ENCODE peak calls at places on chromosomes 13 and 19, in six cellular contexts. A, Z, X, T, F and N are unnamed samples. For H3K9me3 and H3K4me1, the result is how much of the 10 kb centered on the place peaks cover.

GRCh38 chr19:45117167-45117594 is 24.2 kb downstream of the PPP1R37 start:
- DNase-seq in T (no peak), Z (no peak), F (no peak), A (peak), X (no peak), N (peak)

GRCh38 chr13:110404321-110404720 is 97.2 kb downstream of the COL4A2 start:
- DNase-seq in Z (no peak), X (no peak), F (no peak), A (no peak), T (no peak), N (no peak)

GRCh38 chr13:42266464-42266863 is 5.5 kb upstream of the AKAP11 start:
- DNase-seq in Z (no peak), X (no peak), F (peak), A (peak), T (no peak), N (peak)

GRCh38 chr19:46461537-46461936 is 9.8 kb downstream of the PNMA8A start:
- DNase-seq in Z (no peak), X (no peak), T (no peak), A (no peak), F (no peak), N (no peak)

GRCh38 chr13:25372275-25373081 is 704 bp downstream of the ATP8A2 start:
- DNase-seq in T (peak), X (peak), Z (peak), A (no peak), F (no peak), N (no peak)

GRCh38 chr19:56098731-56099577 is 22.1 kb downstream of the ZNF787 start:
- DNase-seq in Z (no peak), A (no peak), X (no peak), T (no peak), F (no peak), N (no peak)

GRCh38 chr19:45879055-45879454 is 6.9 kb downstream of the IRF2BP1 start:
- DNase-seq in F (no peak), A (no peak), T (no peak), Z (no peak), X (no peak), N (no peak)

GRCh38 chr19:48578891-48579290 is 26.9 kb downstream of the SULT2B1 start:
- DNase-seq in X (no peak), F (peak), A (peak), T (no peak), Z (no peak), N (peak)

GRCh38 chr13:66341038-66341437 is 889.1 kb downstream of the PCDH9 start:
- DNase-seq in F (no peak), Z (no peak), T (no peak), A (no peak), X (no peak), N (no peak)

GRCh38 chr19:2609389-2610116 is 92.9 kb downstream of the GNG7 start:
- DNase-seq in T (no peak), A (no peak), Z (no peak), X (no peak), F (no peak), N (no peak)

GRCh38 chr13:50424993-50425392 is 409.7 kb downstream of the KCNRG start:
- DNase-seq in F (no peak), A (no peak), Z (no peak), X (no peak), T (no peak), N (no peak)

GRCh38 chr19:11383706-11384048 is 437 bp downstream of the EPOR start:
- DNase-seq in F (no peak), A (no peak), T (no peak), Z (no peak), X (no peak), N (no peak)

GRCh38 chr19:44576843-44577565 is 36.4 kb upstream of the IGSF23 start:
- DNase-seq in Z (peak), X (no peak), T (no peak), F (peak), A (peak), N (peak)

GRCh38 chr19:7636317-7636690 is 606 bp upstream of the STXBP2 start:
- DNase-seq in X (no peak), Z (no peak), F (no peak), A (no peak), T (no peak), N (no peak)

GRCh38 chr19:10855879-10856522 is 7.8 kb downstream of the C19orf38 start:
- DNase-seq in F (peak), X (no peak), A (no peak), Z (peak), T (peak), N (no peak)

GRCh38 chr19:4878491-4878968 is 11.1 kb upstream of the PLIN3 start:
- DNase-seq in X (no peak), A (no peak), Z (peak), F (no peak), T (peak), N (no peak)

GRCh38 chr13:83182845-83183244 is 699.4 kb downstream of the SLITRK1 start:
- DNase-seq in F (no peak), A (no peak), T (no peak), X (no peak), Z (peak), N (no peak)

GRCh38 chr19:41362143-41362847 is 1.7 kb downstream of the B9D2 start:
- DNase-seq in Z (no peak), X (no peak), A (peak), T (no peak), F (peak), N (no peak)

GRCh38 chr13:106302011-106302410 is 233.5 kb downstream of the EFNB2 start:
- DNase-seq in F (no peak), Z (no peak), A (no peak), T (no peak), X (no peak), N (no peak)

GRCh38 chr19:1807030-1807694 is 4.9 kb downstream of the ATP8B3 start:
- DNase-seq in A (no peak), Z (no peak), F (no peak), X (no peak), T (no peak), N (no peak)

GRCh38 chr13:32669030-32669646 is 82.9 kb downstream of the PDS5B start:
- DNase-seq in F (peak), T (no peak), A (peak), X (peak), Z (no peak), N (peak)

GRCh38 chr19:46902402-46902766 is 41.6 kb downstream of the ARHGAP35 start:
- DNase-seq in X (no peak), F (peak), T (no peak), Z (no peak), A (peak), N (peak)

DNA sequence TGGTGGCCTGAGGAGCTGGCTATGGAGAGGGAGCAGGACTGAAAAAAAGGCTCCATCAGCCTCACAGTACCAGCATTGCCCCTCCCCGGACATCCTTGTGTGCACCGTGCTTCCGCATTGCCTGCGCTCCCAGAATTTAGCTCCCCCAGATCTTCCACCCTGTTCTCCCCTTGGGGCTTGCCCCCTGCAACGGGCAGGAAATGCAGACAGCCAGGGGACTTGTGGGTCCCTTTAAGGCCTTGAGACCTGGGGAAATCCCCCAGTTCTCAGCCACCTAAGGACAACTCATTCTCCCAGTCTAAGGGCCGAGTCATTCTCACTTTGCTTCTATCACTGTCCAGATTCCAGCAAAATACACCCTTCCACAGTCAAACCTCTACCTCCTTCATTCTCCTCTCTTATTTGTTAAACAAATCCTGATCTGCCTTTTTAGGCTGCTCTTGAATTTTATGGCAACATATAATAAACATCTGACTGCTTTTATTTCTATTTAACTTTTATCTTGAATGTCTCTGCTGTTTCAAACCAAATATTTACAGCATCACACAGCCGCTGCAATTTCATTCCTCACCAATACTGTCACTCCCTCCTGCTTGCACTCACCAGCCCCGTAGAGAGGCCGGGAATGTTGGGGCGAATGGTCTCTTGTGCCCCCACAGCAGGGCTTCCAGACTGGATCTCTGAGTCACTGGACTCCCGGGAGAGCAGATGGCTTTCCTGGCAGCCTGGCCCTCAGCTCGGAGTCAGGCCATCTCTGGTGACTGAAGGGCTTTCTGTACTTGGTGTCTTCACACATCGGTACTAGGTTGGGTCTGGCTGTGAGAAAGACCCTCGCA is 221.9 kb downstream of the TSHZ3 start:
- DNase-seq in Z (no peak), A (peak), F (no peak), T (no peak), X (no peak), N (peak)
- H3K9me3 ChIP-seq in Z (under half), A (under half), F (under half), T (under half), X (under half), N (under half)

GRCh38 chr19:32687681-32688080 is 3.9 kb upstream of the NUDT19 start:
- DNase-seq in T (no peak), A (no peak), Z (no peak), F (no peak), X (no peak), N (no peak)

GRCh38 chr19:32692727-32693061 is 1.1 kb downstream of the NUDT19 start:
- DNase-seq in A (no peak), X (no peak), T (no peak), Z (no peak), F (no peak), N (no peak)

GRCh38 chr19:32691952-32692726 is 518 bp downstream of the NUDT19 start:
- DNase-seq in X (peak), T (peak), Z (peak), F (peak), A (peak), N (peak)

GRCh38 chr19:32688315-32688714 is 3.3 kb upstream of the NUDT19 start:
- DNase-seq in T (no peak), Z (no peak), X (no peak), A (no peak), F (no peak), N (peak)

DNA sequence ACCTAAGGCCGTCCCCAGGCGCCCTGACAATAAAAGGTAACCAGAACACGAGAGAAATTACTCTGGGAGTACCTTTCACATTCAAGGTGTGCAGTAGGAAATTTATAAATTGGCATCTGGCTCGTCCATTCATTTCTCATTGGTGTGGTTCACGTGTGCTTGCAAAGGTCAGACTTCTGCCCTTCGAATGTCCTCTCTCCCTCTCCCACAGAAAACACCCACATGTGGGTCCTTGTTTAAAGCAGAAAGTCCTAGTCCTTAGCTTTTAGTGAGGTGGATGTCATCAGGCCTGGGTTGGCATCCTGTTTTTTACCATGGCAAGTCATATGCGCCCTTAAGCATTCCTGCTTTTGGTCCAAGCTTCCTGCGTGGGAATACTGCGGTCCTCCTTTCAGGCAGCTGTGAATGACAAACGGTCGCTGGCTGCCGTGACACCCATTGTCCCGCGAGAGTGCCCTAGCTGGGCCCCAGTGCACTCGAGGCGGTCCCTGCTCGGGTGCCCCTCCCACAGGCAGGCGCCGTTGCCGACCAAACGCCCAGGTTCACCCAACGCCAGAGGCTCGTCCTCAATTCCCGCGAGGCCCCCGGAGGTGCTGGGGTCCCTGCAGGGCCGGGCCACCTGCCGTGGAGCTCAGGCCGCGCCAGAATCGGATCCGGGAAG is at the start of gene NUDT19:
- DNase-seq in T (peak), F (peak), X (peak), Z (peak), A (peak), N (peak)
- H3K4me1 ChIP-seq in T (under half), F (under half), X (under half), Z (under half), A (under half), N (under half)

GRCh38 chr13:98171806-98172569 is 5.1 kb downstream of the RNF113B start:
- DNase-seq in Z (no peak), X (no peak), A (peak), F (no peak), T (no peak), N (peak)
- H2BK120ac ChIP-seq in Z (no peak), X (no peak), A (peak), F (peak), T (no peak), N (peak)

DNA sequence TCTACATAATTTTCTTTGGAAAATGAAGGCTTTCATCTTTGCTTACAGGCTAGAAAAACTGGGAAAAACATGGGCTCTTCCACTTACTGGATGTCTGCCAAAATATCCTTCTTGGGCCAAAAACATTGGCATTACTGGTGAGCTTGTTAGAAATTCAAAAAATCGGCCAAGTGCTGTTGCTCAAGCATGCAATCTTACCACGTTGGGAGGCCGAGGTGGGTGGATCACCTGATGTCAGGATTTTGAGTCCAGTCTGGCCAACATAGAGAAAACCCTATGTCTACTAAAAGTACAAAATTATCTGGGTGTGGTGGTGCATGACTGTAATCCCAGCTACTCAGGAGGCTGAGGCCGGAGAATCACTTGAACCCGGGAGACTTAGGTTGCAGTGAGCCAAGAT is 176.8 kb downstream of the ZNF737 start:
- DNase-seq in Z (no peak), X (no peak), A (no peak), T (no peak), F (no peak), N (no peak)
- H3K9me3 ChIP-seq in Z (under half), X (under half), A (half or more), T (under half), F (under half), N (under half)

GRCh38 chr19:14606627-14607026 is 23.7 kb downstream of the CLEC17A start:
- DNase-seq in F (no peak), T (no peak), A (no peak), Z (no peak), X (no peak), N (no peak)
- H3K4me1 ChIP-seq in F (under half), T (under half), A (under half), Z (under half), X (under half), N (under half)

GRCh38 chr13:94799330-94799729 is 87.0 kb upstream of the SOX21 start:
- DNase-seq in A (no peak), T (no peak), Z (no peak), X (no peak), F (peak), N (no peak)
- H2BK120ac ChIP-seq in A (no peak), T (no peak), Z (no peak), X (no peak), F (no peak), N (no peak)

GRCh38 chr19:36449059-36449670 is 30.7 kb upstream of the ZFP82 start:
- DNase-seq in A (peak), X (no peak), F (peak), Z (no peak), T (no peak), N (no peak)
- H3K9me3 ChIP-seq in A (half or more), X (half or more), F (under half), Z (under half), T (under half), N (under half)

DNA sequence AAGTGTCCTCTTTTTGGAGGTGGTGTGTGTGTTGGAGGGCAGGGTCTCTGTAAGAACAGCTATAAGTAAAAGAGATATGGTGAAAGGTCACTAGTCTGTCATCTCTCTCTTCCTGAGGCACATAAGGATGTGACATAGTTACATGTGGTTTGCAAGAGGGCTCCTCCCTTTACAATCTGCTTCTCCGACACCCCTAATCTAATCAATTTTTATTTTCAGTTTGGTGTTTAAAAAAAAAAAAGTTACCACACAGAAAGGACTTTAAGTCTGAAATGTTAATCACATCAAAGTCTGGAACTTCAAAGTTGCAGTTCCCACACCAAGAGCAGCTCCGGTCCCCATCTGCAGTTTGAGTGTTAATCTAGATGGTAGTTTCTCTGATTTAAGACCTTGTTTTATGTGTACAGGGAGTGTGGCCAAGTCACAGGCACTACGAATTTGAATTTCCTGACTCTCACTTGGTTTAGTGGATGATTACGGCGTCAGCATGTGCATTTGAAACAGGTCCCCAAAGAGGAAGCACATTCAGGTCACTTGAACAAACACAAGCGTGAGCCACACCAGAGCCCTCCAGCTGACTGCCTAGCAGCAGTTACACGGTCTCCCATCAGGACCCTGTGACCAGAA is 53.1 kb downstream of the FOXO1 start:
- DNase-seq in Z (no peak), F (no peak), A (no peak), T (no peak), X (no peak), N (no peak)
- H3K4me1 ChIP-seq in Z (under half), F (under half), A (under half), T (under half), X (under half), N (under half)